ENCODE peak calls at places on chromosomes 6 and 20, in six cellular contexts. H is K562, Z is suprapubic skin, X is ovary, F is HepG2, V is tibial nerve. E is an unnamed sample.

GRCh38 chr6:25332671-25333071 is 53.5 kb downstream of the CARMIL1 start:
- DNase-seq in H (no peak), V (no peak), Z (no peak), X (no peak), F (no peak), E (no peak)

GRCh38 chr6:26563488-26563887 is 25.3 kb downstream of the HMGN4 start:
- DNase-seq in X (no peak), V (no peak), Z (no peak), F (no peak), H (peak; percentile 32), E (no peak)

GRCh38 chr20:36613974-36614373 is 8.4 kb downstream of the RAB5IF start:
- DNase-seq in H (no peak), X (no peak), Z (no peak), V (no peak), F (no peak), E (peak; percentile 42)

GRCh38 chr6:158037771-158038170 is 56.1 kb downstream of the SYNJ2 start:
- DNase-seq in H (no peak), F (no peak), X (peak; percentile 30), V (no peak), Z (no peak), E (peak; percentile 6)

GRCh38 chr6:155022726-155023125 is 27.6 kb downstream of the TIAM2 start:
- DNase-seq in F (no peak), H (no peak), Z (no peak), X (no peak), V (no peak), E (no peak)

GRCh38 chr6:35449287-35449881 is 2.8 kb upstream of the FANCE start:
- DNase-seq in H (peak; percentile 87), X (no peak), V (no peak), Z (no peak), F (peak; percentile 80), E (no peak)

GRCh38 chr6:4041480-4041879 is 37.5 kb downstream of the FAM217A start:
- DNase-seq in F (no peak), X (no peak), H (no peak), Z (no peak), V (no peak), E (no peak)

GRCh38 chr20:13142143-13142542 is 78.9 kb upstream of the ISM1 start:
- DNase-seq in Z (no peak), V (no peak), H (no peak), F (peak; percentile 35), X (no peak), E (no peak)

GRCh38 chr20:20897922-20898321 is 185.5 kb upstream of the RALGAPA2 start:
- DNase-seq in H (no peak), X (no peak), V (no peak), Z (no peak), F (no peak), E (no peak)

GRCh38 chr20:574297-574942 is 30.8 kb upstream of the CSNK2A1 start:
- DNase-seq in Z (peak; percentile 56), V (no peak), X (no peak), H (no peak), F (no peak), E (no peak)

GRCh38 chr6:25017486-25017885 is 81.7 kb upstream of the RIPOR2 start:
- DNase-seq in V (no peak), H (no peak), X (no peak), F (no peak), Z (no peak), E (no peak)

GRCh38 chr6:132392792-132393191 is 8.5 kb downstream of the MOXD1 start:
- DNase-seq in X (no peak), F (peak; percentile 35), Z (no peak), V (no peak), H (no peak), E (no peak)

GRCh38 chr20:14589383-14589782 is 252.0 kb upstream of the FLRT3 start:
- DNase-seq in Z (no peak), V (no peak), H (no peak), X (no peak), F (no peak), E (no peak)

GRCh38 chr6:15476631-15477380 is 186.0 kb downstream of the DTNBP1 start:
- DNase-seq in Z (no peak), X (no peak), V (no peak), H (no peak), F (no peak), E (no peak)
- H3K4me1 ChIP-seq in Z (peaks cover 29% of the 10 kb centered on the region), X (peaks cover 9% of the 10 kb centered on the region), V (no peaks in the 10 kb centered on the region), H (peaks cover under 1% of the 10 kb centered on the region), F (no peaks in the 10 kb centered on the region), E (no peaks in the 10 kb centered on the region)

GRCh38 chr6:52664185-52664990 is 6.5 kb upstream of the TMEM14A start:
- DNase-seq in F (peak; percentile 97), H (peak; percentile 98), X (peak; percentile 87), Z (peak; percentile 93), V (peak; percentile 79), E (peak; percentile 94)
- TF ChIP-seq CTCF in F (no peak), H (no peak), X (no peak), Z (no peak), V (no peak), E (no peak)

DNA sequence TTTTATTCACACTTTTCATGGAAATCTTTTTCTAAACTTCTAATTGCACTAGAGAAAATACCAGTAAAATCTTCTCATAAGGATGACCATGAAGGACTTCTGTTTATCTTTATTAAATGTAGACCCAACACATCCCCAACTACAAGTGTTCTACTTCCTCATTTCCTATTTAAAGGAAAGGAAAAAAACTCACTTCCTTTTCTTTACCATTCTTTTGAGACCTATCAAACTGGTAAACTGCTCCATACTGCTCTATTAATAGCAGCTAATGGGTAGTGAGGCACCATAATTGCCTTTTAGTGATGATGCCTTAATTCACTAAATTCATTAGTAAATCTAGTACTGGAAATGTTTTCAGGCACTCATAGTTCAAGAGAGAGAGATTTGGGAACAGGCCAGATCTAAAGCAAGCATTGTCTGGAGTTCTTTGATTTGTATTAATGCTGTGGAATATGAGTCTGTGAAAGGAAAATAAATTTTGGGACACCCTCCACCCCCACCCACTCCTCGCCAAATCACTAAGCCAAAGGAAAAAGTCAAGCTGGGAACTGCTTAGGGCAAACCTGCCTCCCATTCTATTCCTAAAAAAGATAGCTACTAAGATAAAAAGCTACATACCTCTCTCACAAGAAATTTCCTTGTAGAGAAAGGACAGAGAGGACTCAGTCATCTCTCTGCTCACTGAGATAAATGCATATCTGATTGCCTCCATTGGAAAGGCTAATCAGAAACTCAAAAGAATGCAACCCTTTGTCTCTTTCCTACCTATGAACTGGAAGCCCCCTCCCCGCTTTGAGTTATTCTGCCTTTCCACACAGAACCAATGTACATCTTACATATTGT is 13.6 kb upstream of the IBTK start:
- DNase-seq in H (no peak), F (no peak), X (no peak), V (no peak), Z (no peak), E (no peak)
- TF ChIP-seq EP300 in H (no peak), F (no peak), X (no peak), V (no peak), Z (no peak), E (no peak)

GRCh38 chr6:144319193-144319592 is 34.1 kb downstream of the UTRN start:
- DNase-seq in Z (no peak), H (no peak), X (no peak), V (no peak), F (no peak), E (no peak)
- H3K4me1 ChIP-seq in Z (peaks cover 26% of the 10 kb centered on the region), H (no peaks in the 10 kb centered on the region), X (peaks cover 19% of the 10 kb centered on the region), V (peaks cover 3% of the 10 kb centered on the region), F (peaks cover 97% of the 10 kb centered on the region), E (no peaks in the 10 kb centered on the region)

DNA sequence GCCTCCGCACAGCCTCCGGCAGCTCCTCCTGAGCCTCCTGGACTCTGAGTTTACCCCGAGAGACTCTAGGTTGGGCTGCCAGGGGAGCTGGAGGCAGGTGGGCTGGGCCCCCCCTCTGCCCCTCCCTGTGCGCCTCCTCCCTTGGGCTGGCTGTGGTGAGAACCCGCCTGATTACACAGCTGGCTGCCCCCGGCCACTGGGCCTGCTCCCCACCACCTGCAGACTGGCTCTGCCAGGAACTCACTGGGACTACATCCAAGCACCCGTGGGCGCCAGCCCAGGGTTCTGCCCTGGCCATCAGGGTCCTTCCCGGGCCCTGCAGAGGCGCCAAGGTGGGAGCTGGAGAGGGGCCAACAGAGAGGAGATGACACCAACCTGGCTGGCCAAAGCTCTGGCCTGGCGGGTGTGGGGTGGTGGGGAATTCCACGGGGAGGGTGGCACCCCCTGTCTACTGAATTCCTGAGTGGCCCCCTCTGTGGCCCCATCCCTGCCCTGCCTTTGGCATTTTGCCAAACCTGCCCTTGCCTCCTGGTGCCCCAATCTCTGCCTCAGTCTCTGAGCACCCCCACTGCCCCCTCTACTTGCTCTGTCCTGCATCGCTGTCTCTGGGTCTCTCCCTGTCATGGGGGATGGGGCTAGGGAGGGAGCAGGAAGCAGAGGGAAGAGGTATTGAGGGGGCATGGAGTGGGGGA is 21.9 kb upstream of the CDH22 start:
- DNase-seq in X (no peak), F (no peak), H (no peak), V (no peak), Z (no peak), E (no peak)
- TF ChIP-seq CTCF in X (no peak), F (no peak), H (no peak), V (no peak), Z (no peak), E (no peak)

DNA sequence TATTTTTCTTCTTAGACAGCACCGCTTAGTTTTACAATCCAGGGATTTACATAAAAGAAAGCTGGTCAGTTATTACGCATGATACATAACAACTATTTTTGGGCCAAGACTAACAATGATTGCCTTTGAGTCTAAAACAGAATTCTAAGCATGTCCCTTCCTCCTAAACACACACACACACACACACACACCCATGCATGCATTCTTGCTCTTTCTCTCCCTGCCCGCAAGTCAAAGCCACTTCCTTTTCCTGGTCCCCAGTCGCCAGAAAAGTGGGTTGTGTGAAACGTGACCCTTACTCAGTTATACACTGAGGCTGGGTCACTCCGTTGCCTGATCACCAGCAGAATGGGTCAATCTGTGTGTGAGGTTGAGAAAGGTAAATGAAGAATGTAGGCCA is 31.4 kb downstream of the FYN start:
- DNase-seq in F (no peak), Z (no peak), X (no peak), V (no peak), H (no peak), E (peak; percentile 48)
- TF ChIP-seq EP300 in F (no peak), Z (no peak), X (no peak), V (no peak), H (no peak), E (no peak)

DNA sequence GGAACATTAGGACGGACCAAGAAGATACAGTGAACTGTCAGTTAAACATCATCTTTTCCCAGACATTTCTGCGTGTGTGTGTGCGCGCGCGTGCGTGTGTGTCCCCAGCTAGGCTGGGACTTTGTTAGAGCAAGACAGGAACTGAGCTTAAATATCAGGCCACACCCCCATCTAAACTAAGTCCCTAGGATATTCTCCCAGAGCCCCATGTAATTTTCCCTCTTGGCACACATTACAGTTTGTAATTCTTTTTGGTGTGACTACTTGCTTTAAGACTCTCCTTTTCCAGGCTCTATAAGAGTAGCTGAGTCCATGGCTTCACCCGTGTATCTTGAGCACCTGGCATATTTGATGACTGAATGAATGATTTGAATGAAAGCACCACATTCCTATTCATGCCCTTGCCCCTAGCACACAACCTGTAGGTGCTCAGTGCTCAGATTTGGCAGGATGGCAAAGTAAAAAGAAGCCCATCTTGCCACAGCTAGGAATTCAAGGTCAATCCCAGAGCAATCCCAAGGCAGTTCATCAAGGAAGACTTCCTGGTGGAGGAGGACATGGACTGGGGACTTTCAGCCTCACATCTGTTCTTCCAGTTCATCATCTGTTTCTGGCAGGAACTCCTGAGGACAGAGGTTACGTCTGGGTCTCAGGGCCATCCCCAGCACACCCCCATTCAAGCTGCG is 69.2 kb downstream of the MRPL14 start:
- DNase-seq in V (no peak), F (no peak), X (no peak), H (no peak), Z (no peak), E (no peak)
- H3K4me1 ChIP-seq in V (no peaks in the 10 kb centered on the region), F (peaks cover 82% of the 10 kb centered on the region), X (peaks cover 2% of the 10 kb centered on the region), H (peaks cover 46% of the 10 kb centered on the region), Z (peaks cover 56% of the 10 kb centered on the region), E (peaks cover 5% of the 10 kb centered on the region)

E was measured in transverse colon.